ENCODE peak calls at places on chromosomes 4 and X, in six cellular contexts. Q, E, U, I, F and M are unnamed samples.

GRCh38 chr4:26279446-26279845 is 41.4 kb upstream of the RBPJ start:
- DNase-seq in U (no peak), F (no peak), I (no peak), Q (no peak), E (no peak), M (no peak)

GRCh38 chrX:65643046-65643785 is 24.2 kb upstream of the MSN start:
- DNase-seq in Q (no peak), U (peak), F (no peak), E (no peak), I (no peak), M (peak)

GRCh38 chr4:40608628-40609027 is 21.0 kb downstream of the RBM47 start:
- DNase-seq in U (no peak), F (no peak), E (no peak), Q (no peak), I (no peak), M (no peak)

GRCh38 chr4:125091031-125091540 is 223.7 kb upstream of the FAT4 start:
- DNase-seq in F (no peak), U (no peak), Q (no peak), E (no peak), I (no peak), M (no peak)

GRCh38 chr4:124133753-124134152 is 578.8 kb downstream of the ANKRD50 start:
- DNase-seq in E (no peak), Q (no peak), F (no peak), I (no peak), U (no peak), M (no peak)

GRCh38 chr4:170014359-170015008 is 11.7 kb downstream of the MFAP3L start:
- DNase-seq in I (no peak), F (no peak), U (peak), Q (no peak), E (no peak), M (peak)

GRCh38 chr4:167831853-167832252 is 260.5 kb upstream of the ANXA10 start:
- DNase-seq in U (no peak), I (no peak), E (no peak), F (no peak), Q (no peak), M (no peak)

GRCh38 chrX:78513996-78514745 is 145.0 kb downstream of the RTL3 start:
- DNase-seq in I (no peak), Q (no peak), U (no peak), E (no peak), F (no peak), M (no peak)

GRCh38 chrX:141642979-141643378 is 53.5 kb downstream of the SPANXA2 start:
- DNase-seq in I (no peak), U (peak), Q (no peak), E (no peak), F (no peak), M (peak)